ENCODE peak calls at places on chromosomes 5 and 9, in four cellular contexts. V, O, I and L are unnamed samples.
A peak's percentile ranks its signal among the peaks of the same experiment; 100 is the strongest.

GRCh38 chr5:141618030-141618803 is 583 bp downstream of the DIAPH1 start:
- DNase-seq in V (peak; percentile 57), O (peak; percentile 60), I (peak; percentile 78), L (peak; percentile 90)

GRCh38 chr9:84294551-84294950 is 46.0 kb downstream of the SLC28A3 start:
- DNase-seq in V (no peak), O (no peak), I (no peak), L (no peak)

GRCh38 chr9:83266618-83267543 is 203.9 kb upstream of the RASEF start:
- DNase-seq in V (peak; percentile 63), O (peak; percentile 78), I (no peak), L (no peak)

GRCh38 chr5:41336471-41336870 is 123.1 kb upstream of the C6 start:
- DNase-seq in V (no peak), O (no peak), I (no peak), L (no peak)

GRCh38 chr5:41193462-41194166 is 19.7 kb downstream of the C6 start:
- DNase-seq in V (no peak), O (peak; percentile 100), I (peak; percentile 94), L (peak; percentile 99)

GRCh38 chr5:133091034-133091433 is 39.2 kb downstream of the HSPA4 start:
- DNase-seq in V (no peak), O (no peak), I (no peak), L (no peak)

GRCh38 chr5:145776886-145777285 is 58.3 kb downstream of the PRELID2 start:
- DNase-seq in V (no peak), O (no peak), I (no peak), L (no peak)

GRCh38 chr9:70933318-70933717 is 188.1 kb downstream of the TRPM3 start:
- DNase-seq in V (no peak), O (no peak), I (no peak), L (no peak)

GRCh38 chr9:94157408-94157801 is 73.1 kb downstream of the PTPDC1 start:
- DNase-seq in V (no peak), O (no peak), I (no peak), L (no peak)

GRCh38 chr5:142960309-142960696 is 190.1 kb downstream of the ARHGAP26 start:
- DNase-seq in V (peak; percentile 71), O (no peak), I (no peak), L (no peak)

GRCh38 chr9:2050236-2050635 is 35.1 kb downstream of the SMARCA2 start:
- DNase-seq in V (no peak), O (no peak), I (no peak), L (no peak)

GRCh38 chr9:38336341-38336740 is 56.2 kb upstream of the ALDH1B1 start:
- DNase-seq in V (no peak), O (no peak), I (no peak), L (no peak)

GRCh38 chr5:82417776-82418607 is 139.8 kb upstream of the RPS23 start:
- DNase-seq in V (no peak), O (peak; percentile 71), I (peak; percentile 69), L (no peak)

GRCh38 chr5:61662670-61663069 is 330.6 kb downstream of the ZSWIM6 start:
- DNase-seq in V (no peak), O (no peak), I (no peak), L (no peak)

GRCh38 chr5:126878085-126878484 is 101.1 kb downstream of the LMNB1 start:
- DNase-seq in V (no peak), O (no peak), I (no peak), L (no peak)

GRCh38 chr5:176545388-176545736 is 3.8 kb upstream of the CDHR2 start:
- DNase-seq in V (no peak), O (no peak), I (no peak), L (no peak)

GRCh38 chr5:68214472-68215207 is 916 bp upstream of the PIK3R1 start:
- DNase-seq in V (peak; percentile 22), O (peak; percentile 71), I (no peak), L (peak; percentile 58)

GRCh38 chr9:88998911-88999310 is 7.6 kb downstream of the S1PR3 start:
- DNase-seq in V (no peak), O (peak; percentile 92), I (peak; percentile 63), L (peak; percentile 94)

GRCh38 chr5:81151546-81151945 is 81.6 kb upstream of the CKMT2 start:
- DNase-seq in V (peak; percentile 78), O (no peak), I (no peak), L (no peak)

GRCh38 chr5:158414780-158415179 is 555.8 kb upstream of the CLINT1 start:
- DNase-seq in V (peak; percentile 68), O (no peak), I (no peak), L (no peak)

GRCh38 chr5:88877826-88878225 is 5.2 kb downstream of the MEF2C start:
- DNase-seq in V (peak; percentile 82), O (no peak), I (no peak), L (no peak)

GRCh38 chr9:127792417-127793031 is 6.7 kb downstream of the CDK9 start:
- DNase-seq in V (no peak), O (no peak), I (no peak), L (no peak)

GRCh38 chr9:19161257-19162025 is 34.1 kb upstream of the PLIN2 start:
- DNase-seq in V (peak; percentile 92), O (no peak), I (no peak), L (no peak)

GRCh38 chr9:32839013-32839442 is 55.7 kb downstream of the TMEM215 start:
- DNase-seq in V (no peak), O (no peak), I (no peak), L (no peak)

GRCh38 chr5:126443374-126443851 is 20.2 kb downstream of the GRAMD2B start:
- DNase-seq in V (no peak), O (no peak), I (no peak), L (no peak)

GRCh38 chr5:62127098-62127736 is 178.8 kb upstream of the KIF2A start:
- DNase-seq in V (no peak), O (no peak), I (no peak), L (no peak)

GRCh38 chr5:149325166-149325735 is 20.0 kb upstream of the GRPEL2 start:
- DNase-seq in V (no peak), O (no peak), I (no peak), L (no peak)

GRCh38 chr9:438961-439768 is 224.5 kb downstream of the DOCK8 start:
- DNase-seq in V (no peak), O (peak; percentile 58), I (no peak), L (peak; percentile 83)

GRCh38 chr9:36154213-36154952 is 14.8 kb upstream of the CCIN start:
- DNase-seq in V (peak; percentile 90), O (peak; percentile 60), I (peak; percentile 77), L (no peak)

GRCh38 chr5:1521671-1522600 is 1.8 kb downstream of the LPCAT1 start:
- DNase-seq in V (peak; percentile 19), O (peak; percentile 43), I (peak; percentile 58), L (peak; percentile 81)

GRCh38 chr5:2753452-2754409 is 2.3 kb upstream of the IRX2 start:
- DNase-seq in V (no peak), O (no peak), I (no peak), L (peak; percentile 32)

GRCh38 chr5:135240283-135240633 is 158.8 kb downstream of the MACROH2A1 start:
- DNase-seq in V (no peak), O (no peak), I (no peak), L (no peak)

GRCh38 chr5:171666815-171667214 is 118.8 kb upstream of the SMIM23 start:
- DNase-seq in V (no peak), O (no peak), I (no peak), L (no peak)

GRCh38 chr5:174972291-174972690 is 247.9 kb downstream of the MSX2 start:
- DNase-seq in V (no peak), O (no peak), I (no peak), L (no peak)

GRCh38 chr9:84937086-84937670 is 267.6 kb downstream of the NTRK2 start:
- DNase-seq in V (no peak), O (no peak), I (no peak), L (no peak)

GRCh38 chr5:141778683-141779082 is 96.7 kb upstream of the ARAP3 start:
- DNase-seq in V (no peak), O (no peak), I (no peak), L (no peak)

GRCh38 chr5:31640024-31640423 is 1.1 kb downstream of the PDZD2 start:
- DNase-seq in V (no peak), O (no peak), I (no peak), L (no peak)

GRCh38 chr5:82560546-82560945 is 282.4 kb upstream of the RPS23 start:
- DNase-seq in V (no peak), O (no peak), I (no peak), L (no peak)